ENCODE peak calls at places on chromosome 17, in ten cellular contexts. Y is prostate gland; Q is Caki2; U is effector memory CD4-positive, alpha-beta T cell; T is tibial nerve; X is body of pancreas; D is CD4-positive, alpha-beta T cell; C is activated T-helper 2 cell treated with anti-CD3 and anti-CD28 coated beads, Interferon-gamma antibody, Interleukin-2, Interleukin-4, amounts not matched to agents 10 μg/mL and 5 μg/mL and 100 μg/mL, durations not matched to agents 14 hours and 24 hours and 36 hours; G is neural crest cell; W is EL. F is an unnamed sample.

GRCh38 chr17:80999224-81000088 is 7.8 kb downstream of the CHMP6 start:
- DNase-seq in X (no peak), C (no peak), T (no peak), G (no peak), Q (no peak), U (no peak), Y (no peak), W (no peak), D (no peak), F (no peak)

GRCh38 chr17:67281053-67281452 is 36.1 kb upstream of the HELZ start:
- DNase-seq in D (no peak), W (no peak), Q (no peak), Y (no peak), G (no peak), T (no peak), U (no peak), C (no peak), X (no peak), F (no peak)

GRCh38 chr17:18888766-18889290 is 30.9 kb downstream of the PRPSAP2 start:
- DNase-seq in G (no peak), Y (no peak), D (no peak), Q (no peak), C (no peak), U (no peak), X (no peak), W (no peak), T (no peak), F (no peak)

GRCh38 chr17:39187152-39187830 is 10.2 kb downstream of the CACNB1 start:
- DNase-seq in D (no peak), Q (no peak), T (no peak), U (no peak), C (no peak), X (no peak), Y (no peak), G (no peak), W (no peak), F (no peak)

GRCh38 chr17:4560837-4561241 is 462 bp upstream of the GGT6 start:
- DNase-seq in Y (no peak), Q (no peak), W (no peak), C (no peak), U (no peak), X (no peak), G (no peak), T (no peak), D (no peak), F (no peak)

GRCh38 chr17:72600934-72601333 is 480.1 kb downstream of the SOX9 start:
- DNase-seq in G (no peak), W (peak; percentile 85), C (no peak), X (no peak), U (no peak), D (no peak), Y (no peak), Q (no peak), T (no peak), F (no peak)

GRCh38 chr17:36703860-36704266 is 102.5 kb downstream of the MRM1 start:
- DNase-seq in Y (peak; percentile 33), G (peak; percentile 74), T (no peak), U (no peak), X (peak; percentile 22), W (peak; percentile 23), Q (peak; percentile 34), D (peak; percentile 34), C (peak; percentile 56), F (peak; percentile 56)

GRCh38 chr17:49787932-49788442 is 494 bp upstream of the KAT7 start:
- DNase-seq in G (peak; percentile 16), U (no peak), Q (no peak), T (no peak), X (no peak), W (no peak), Y (no peak), D (no peak), C (no peak), F (no peak)

GRCh38 chr17:17819561-17819995 is 17.2 kb downstream of the SREBF1 start:
- DNase-seq in G (no peak), Q (peak; percentile 67), T (peak; percentile 55), W (peak; percentile 91), C (no peak), X (peak; percentile 89), U (peak; percentile 32), Y (peak; percentile 66), D (peak; percentile 35), F (peak; percentile 85)

GRCh38 chr17:33506889-33507650 is 214.0 kb upstream of the ASIC2 start:
- DNase-seq in G (no peak), Q (no peak), W (no peak), U (no peak), Y (no peak), X (no peak), C (no peak), D (no peak), T (no peak), F (no peak)